ENCODE peak calls at places on chromosomes 5 and 9, in nine cellular contexts. One of them, this sample, is unnamed.

GRCh38 chr5:1882337-1883119 is at the start of gene IRX4:
- DNase-seq in activated CD8-positive, alpha-beta memory T cell treated with anti-CD3 and anti-CD28 coated beads for 24 hours: no peak
- DNase-seq in stimulated activated CD8-positive, alpha-beta memory T cell treated with anti-CD3 and anti-CD28 coated beads, Interleukin-4, amount 100 ng/mL, for 48 hours: no peak
- DNase-seq in SK-N-MC: no peak
- DNase-seq in T1000: no peak
- DNase-seq in activated gamma-delta T cell treated with anti-CD3 and anti-CD28 coated beads, Interleukin-2, amount 50 U/mL, for 16 hours: no peak
- DNase-seq in skeletal muscle cell: no peak
- DNase-seq in DMS53: peak
- DNase-seq in thoracic aorta: no peak
- DNase-seq in this sample: no peak

GRCh38 chr9:124805186-124805585 is 28.3 kb downstream of the OLFML2A start:
- DNase-seq in SK-N-MC: no peak
- DNase-seq in activated CD8-positive, alpha-beta memory T cell treated with anti-CD3 and anti-CD28 coated beads for 24 hours: no peak
- DNase-seq in skeletal muscle cell: peak
- DNase-seq in thoracic aorta: no peak
- DNase-seq in stimulated activated CD8-positive, alpha-beta memory T cell treated with anti-CD3 and anti-CD28 coated beads, Interleukin-4, amount 100 ng/mL, for 48 hours: no peak
- DNase-seq in T1000: no peak
- DNase-seq in activated gamma-delta T cell treated with anti-CD3 and anti-CD28 coated beads, Interleukin-2, amount 50 U/mL, for 16 hours: no peak
- DNase-seq in DMS53: no peak
- DNase-seq in this sample: no peak

GRCh38 chr5:150113047-150113744 is 26.8 kb upstream of the CSF1R start:
- DNase-seq in thoracic aorta: no peak
- DNase-seq in T1000: no peak
- DNase-seq in DMS53: peak
- DNase-seq in skeletal muscle cell: no peak
- DNase-seq in stimulated activated CD8-positive, alpha-beta memory T cell treated with anti-CD3 and anti-CD28 coated beads, Interleukin-4, amount 100 ng/mL, for 48 hours: no peak
- DNase-seq in activated CD8-positive, alpha-beta memory T cell treated with anti-CD3 and anti-CD28 coated beads for 24 hours: peak
- DNase-seq in SK-N-MC: no peak
- DNase-seq in activated gamma-delta T cell treated with anti-CD3 and anti-CD28 coated beads, Interleukin-2, amount 50 U/mL, for 16 hours: no peak
- DNase-seq in this sample: no peak

GRCh38 chr5:181260720-181261319 is at the start of gene TRIM52:
- DNase-seq in activated gamma-delta T cell treated with anti-CD3 and anti-CD28 coated beads, Interleukin-2, amount 50 U/mL, for 16 hours: peak
- DNase-seq in DMS53: no peak
- DNase-seq in T1000: no peak
- DNase-seq in skeletal muscle cell: peak
- DNase-seq in SK-N-MC: no peak
- DNase-seq in activated CD8-positive, alpha-beta memory T cell treated with anti-CD3 and anti-CD28 coated beads for 24 hours: peak
- DNase-seq in stimulated activated CD8-positive, alpha-beta memory T cell treated with anti-CD3 and anti-CD28 coated beads, Interleukin-4, amount 100 ng/mL, for 48 hours: peak
- DNase-seq in thoracic aorta: peak
- DNase-seq in this sample: no peak

GRCh38 chr9:130054820-130055219 is 1.1 kb downstream of the GPR107 start:
- DNase-seq in SK-N-MC: no peak
- DNase-seq in DMS53: no peak
- DNase-seq in thoracic aorta: no peak
- DNase-seq in activated CD8-positive, alpha-beta memory T cell treated with anti-CD3 and anti-CD28 coated beads for 24 hours: no peak
- DNase-seq in activated gamma-delta T cell treated with anti-CD3 and anti-CD28 coated beads, Interleukin-2, amount 50 U/mL, for 16 hours: no peak
- DNase-seq in skeletal muscle cell: no peak
- DNase-seq in T1000: no peak
- DNase-seq in stimulated activated CD8-positive, alpha-beta memory T cell treated with anti-CD3 and anti-CD28 coated beads, Interleukin-4, amount 100 ng/mL, for 48 hours: no peak
- DNase-seq in this sample: no peak

GRCh38 chr5:176620333-176620981 is 9.9 kb downstream of the SNCB start:
- DNase-seq in activated gamma-delta T cell treated with anti-CD3 and anti-CD28 coated beads, Interleukin-2, amount 50 U/mL, for 16 hours: no peak
- DNase-seq in thoracic aorta: no peak
- DNase-seq in DMS53: peak
- DNase-seq in SK-N-MC: no peak
- DNase-seq in activated CD8-positive, alpha-beta memory T cell treated with anti-CD3 and anti-CD28 coated beads for 24 hours: no peak
- DNase-seq in T1000: no peak
- DNase-seq in stimulated activated CD8-positive, alpha-beta memory T cell treated with anti-CD3 and anti-CD28 coated beads, Interleukin-4, amount 100 ng/mL, for 48 hours: no peak
- DNase-seq in skeletal muscle cell: no peak
- DNase-seq in this sample: no peak

GRCh38 chr5:14720236-14720923 is 55.9 kb downstream of the OTULIN start:
- DNase-seq in activated gamma-delta T cell treated with anti-CD3 and anti-CD28 coated beads, Interleukin-2, amount 50 U/mL, for 16 hours: no peak
- DNase-seq in thoracic aorta: no peak
- DNase-seq in SK-N-MC: no peak
- DNase-seq in DMS53: no peak
- DNase-seq in skeletal muscle cell: peak
- DNase-seq in T1000: no peak
- DNase-seq in stimulated activated CD8-positive, alpha-beta memory T cell treated with anti-CD3 and anti-CD28 coated beads, Interleukin-4, amount 100 ng/mL, for 48 hours: no peak
- DNase-seq in activated CD8-positive, alpha-beta memory T cell treated with anti-CD3 and anti-CD28 coated beads for 24 hours: no peak
- DNase-seq in this sample: no peak

GRCh38 chr5:36570696-36571095 is 35.7 kb upstream of the SLC1A3 start:
- DNase-seq in T1000: no peak
- DNase-seq in activated gamma-delta T cell treated with anti-CD3 and anti-CD28 coated beads, Interleukin-2, amount 50 U/mL, for 16 hours: no peak
- DNase-seq in DMS53: no peak
- DNase-seq in skeletal muscle cell: no peak
- DNase-seq in SK-N-MC: no peak
- DNase-seq in activated CD8-positive, alpha-beta memory T cell treated with anti-CD3 and anti-CD28 coated beads for 24 hours: no peak
- DNase-seq in thoracic aorta: no peak
- DNase-seq in stimulated activated CD8-positive, alpha-beta memory T cell treated with anti-CD3 and anti-CD28 coated beads, Interleukin-4, amount 100 ng/mL, for 48 hours: no peak
- DNase-seq in this sample: no peak

GRCh38 chr5:137114529-137114928 is 384.6 kb downstream of the SPOCK1 start:
- DNase-seq in activated CD8-positive, alpha-beta memory T cell treated with anti-CD3 and anti-CD28 coated beads for 24 hours: no peak
- DNase-seq in activated gamma-delta T cell treated with anti-CD3 and anti-CD28 coated beads, Interleukin-2, amount 50 U/mL, for 16 hours: no peak
- DNase-seq in skeletal muscle cell: peak
- DNase-seq in T1000: no peak
- DNase-seq in DMS53: no peak
- DNase-seq in SK-N-MC: no peak
- DNase-seq in thoracic aorta: no peak
- DNase-seq in stimulated activated CD8-positive, alpha-beta memory T cell treated with anti-CD3 and anti-CD28 coated beads, Interleukin-4, amount 100 ng/mL, for 48 hours: no peak
- DNase-seq in this sample: no peak

GRCh38 chr5:73630760-73631159 is 4.8 kb downstream of the ARHGEF28 start:
- DNase-seq in stimulated activated CD8-positive, alpha-beta memory T cell treated with anti-CD3 and anti-CD28 coated beads, Interleukin-4, amount 100 ng/mL, for 48 hours: no peak
- DNase-seq in activated CD8-positive, alpha-beta memory T cell treated with anti-CD3 and anti-CD28 coated beads for 24 hours: no peak
- DNase-seq in thoracic aorta: no peak
- DNase-seq in SK-N-MC: no peak
- DNase-seq in activated gamma-delta T cell treated with anti-CD3 and anti-CD28 coated beads, Interleukin-2, amount 50 U/mL, for 16 hours: no peak
- DNase-seq in DMS53: no peak
- DNase-seq in T1000: no peak
- DNase-seq in skeletal muscle cell: no peak
- DNase-seq in this sample: no peak

GRCh38 chr5:119666542-119666941 is 37.2 kb downstream of the FAM170A start:
- DNase-seq in skeletal muscle cell: no peak
- DNase-seq in stimulated activated CD8-positive, alpha-beta memory T cell treated with anti-CD3 and anti-CD28 coated beads, Interleukin-4, amount 100 ng/mL, for 48 hours: no peak
- DNase-seq in DMS53: no peak
- DNase-seq in T1000: no peak
- DNase-seq in activated CD8-positive, alpha-beta memory T cell treated with anti-CD3 and anti-CD28 coated beads for 24 hours: no peak
- DNase-seq in SK-N-MC: no peak
- DNase-seq in thoracic aorta: no peak
- DNase-seq in activated gamma-delta T cell treated with anti-CD3 and anti-CD28 coated beads, Interleukin-2, amount 50 U/mL, for 16 hours: no peak
- DNase-seq in this sample: no peak

GRCh38 chr9:97845130-97845529 is 7.9 kb upstream of the FOXE1 start:
- DNase-seq in activated CD8-positive, alpha-beta memory T cell treated with anti-CD3 and anti-CD28 coated beads for 24 hours: no peak
- DNase-seq in stimulated activated CD8-positive, alpha-beta memory T cell treated with anti-CD3 and anti-CD28 coated beads, Interleukin-4, amount 100 ng/mL, for 48 hours: no peak
- DNase-seq in thoracic aorta: no peak
- DNase-seq in activated gamma-delta T cell treated with anti-CD3 and anti-CD28 coated beads, Interleukin-2, amount 50 U/mL, for 16 hours: no peak
- DNase-seq in skeletal muscle cell: peak
- DNase-seq in SK-N-MC: no peak
- DNase-seq in T1000: no peak
- DNase-seq in DMS53: no peak
- DNase-seq in this sample: no peak

GRCh38 chr5:99646011-99646647 is 717.3 kb upstream of the CHD1 start:
- DNase-seq in activated CD8-positive, alpha-beta memory T cell treated with anti-CD3 and anti-CD28 coated beads for 24 hours: no peak
- DNase-seq in activated gamma-delta T cell treated with anti-CD3 and anti-CD28 coated beads, Interleukin-2, amount 50 U/mL, for 16 hours: no peak
- DNase-seq in SK-N-MC: no peak
- DNase-seq in DMS53: no peak
- DNase-seq in stimulated activated CD8-positive, alpha-beta memory T cell treated with anti-CD3 and anti-CD28 coated beads, Interleukin-4, amount 100 ng/mL, for 48 hours: no peak
- DNase-seq in skeletal muscle cell: no peak
- DNase-seq in thoracic aorta: no peak
- DNase-seq in T1000: no peak
- DNase-seq in this sample: no peak

GRCh38 chr9:34984049-34984448 is 5.5 kb upstream of the DNAJB5 start:
- DNase-seq in thoracic aorta: no peak
- DNase-seq in stimulated activated CD8-positive, alpha-beta memory T cell treated with anti-CD3 and anti-CD28 coated beads, Interleukin-4, amount 100 ng/mL, for 48 hours: peak
- DNase-seq in SK-N-MC: no peak
- DNase-seq in skeletal muscle cell: no peak
- DNase-seq in activated gamma-delta T cell treated with anti-CD3 and anti-CD28 coated beads, Interleukin-2, amount 50 U/mL, for 16 hours: no peak
- DNase-seq in DMS53: no peak
- DNase-seq in T1000: no peak
- DNase-seq in activated CD8-positive, alpha-beta memory T cell treated with anti-CD3 and anti-CD28 coated beads for 24 hours: no peak
- DNase-seq in this sample: no peak

GRCh38 chr5:82164957-82165698 is 113.0 kb downstream of the RPS23 start:
- DNase-seq in SK-N-MC: no peak
- DNase-seq in activated gamma-delta T cell treated with anti-CD3 and anti-CD28 coated beads, Interleukin-2, amount 50 U/mL, for 16 hours: no peak
- DNase-seq in activated CD8-positive, alpha-beta memory T cell treated with anti-CD3 and anti-CD28 coated beads for 24 hours: no peak
- DNase-seq in stimulated activated CD8-positive, alpha-beta memory T cell treated with anti-CD3 and anti-CD28 coated beads, Interleukin-4, amount 100 ng/mL, for 48 hours: no peak
- DNase-seq in T1000: no peak
- DNase-seq in skeletal muscle cell: peak
- DNase-seq in thoracic aorta: no peak
- DNase-seq in DMS53: peak
- DNase-seq in this sample: no peak

GRCh38 chr9:91560301-91560700 is 136.7 kb upstream of the NFIL3 start:
- DNase-seq in activated CD8-positive, alpha-beta memory T cell treated with anti-CD3 and anti-CD28 coated beads for 24 hours: no peak
- DNase-seq in T1000: no peak
- DNase-seq in activated gamma-delta T cell treated with anti-CD3 and anti-CD28 coated beads, Interleukin-2, amount 50 U/mL, for 16 hours: no peak
- DNase-seq in stimulated activated CD8-positive, alpha-beta memory T cell treated with anti-CD3 and anti-CD28 coated beads, Interleukin-4, amount 100 ng/mL, for 48 hours: no peak
- DNase-seq in thoracic aorta: no peak
- DNase-seq in SK-N-MC: no peak
- DNase-seq in DMS53: no peak
- DNase-seq in skeletal muscle cell: no peak
- DNase-seq in this sample: no peak

GRCh38 chr5:127826011-127826410 is 122.8 kb downstream of the CCDC192 start:
- DNase-seq in stimulated activated CD8-positive, alpha-beta memory T cell treated with anti-CD3 and anti-CD28 coated beads, Interleukin-4, amount 100 ng/mL, for 48 hours: no peak
- DNase-seq in T1000: no peak
- DNase-seq in thoracic aorta: no peak
- DNase-seq in skeletal muscle cell: no peak
- DNase-seq in SK-N-MC: no peak
- DNase-seq in activated CD8-positive, alpha-beta memory T cell treated with anti-CD3 and anti-CD28 coated beads for 24 hours: no peak
- DNase-seq in activated gamma-delta T cell treated with anti-CD3 and anti-CD28 coated beads, Interleukin-2, amount 50 U/mL, for 16 hours: no peak
- DNase-seq in DMS53: no peak
- DNase-seq in this sample: no peak